ENCODE peak calls at places on chromosome 18, in ten cellular contexts. One of them, this sample, is unnamed. For H3K4me1, the result is how much of the 10 kb centered on the place peaks cover.

GRCh38 chr18:5196253-5197031 is 615 bp downstream of the AKAIN1 start:
- DNase-seq in adrenal gland: no peak
- DNase-seq in IMR-90: no peak
- DNase-seq in body of pancreas: no peak
- DNase-seq in cardiac muscle cell: no peak
- DNase-seq in right cardiac atrium: no peak
- DNase-seq in astrocyte: no peak
- DNase-seq in tibial artery: no peak
- DNase-seq in MM.1S: no peak
- DNase-seq in fibroblast of lung: no peak
- DNase-seq in this sample: no peak

GRCh38 chr18:29531746-29532145 is 1354.8 kb upstream of the CDH2 start:
- DNase-seq in body of pancreas: no peak
- DNase-seq in cardiac muscle cell: no peak
- DNase-seq in MM.1S: no peak
- DNase-seq in IMR-90: no peak
- DNase-seq in right cardiac atrium: no peak
- DNase-seq in adrenal gland: no peak
- DNase-seq in fibroblast of lung: peak
- DNase-seq in astrocyte: peak
- DNase-seq in tibial artery: no peak
- DNase-seq in this sample: no peak

GRCh38 chr18:44682871-44683221 is 2.2 kb downstream of the SETBP1 start:
- DNase-seq in cardiac muscle cell: no peak
- DNase-seq in fibroblast of lung: peak
- DNase-seq in astrocyte: no peak
- DNase-seq in MM.1S: no peak
- DNase-seq in body of pancreas: peak
- DNase-seq in IMR-90: no peak
- DNase-seq in adrenal gland: no peak
- DNase-seq in tibial artery: peak
- DNase-seq in right cardiac atrium: no peak
- DNase-seq in this sample: peak

GRCh38 chr18:31302991-31303390 is 15.0 kb upstream of the DSG1 start:
- DNase-seq in adrenal gland: no peak
- DNase-seq in body of pancreas: no peak
- DNase-seq in fibroblast of lung: peak
- DNase-seq in right cardiac atrium: no peak
- DNase-seq in cardiac muscle cell: no peak
- DNase-seq in astrocyte: peak
- DNase-seq in tibial artery: no peak
- DNase-seq in IMR-90: peak
- DNase-seq in MM.1S: no peak
- DNase-seq in this sample: no peak

GRCh38 chr18:22667616-22668422 is 250.1 kb upstream of the CTAGE1 start:
- DNase-seq in astrocyte: peak
- DNase-seq in adrenal gland: no peak
- DNase-seq in IMR-90: peak
- DNase-seq in fibroblast of lung: peak
- DNase-seq in MM.1S: no peak
- DNase-seq in cardiac muscle cell: peak
- DNase-seq in right cardiac atrium: no peak
- DNase-seq in body of pancreas: no peak
- DNase-seq in tibial artery: no peak
- DNase-seq in this sample: no peak

GRCh38 chr18:23689031-23689615 is at the start of gene LAMA3:
- DNase-seq in IMR-90: peak
- DNase-seq in astrocyte: no peak
- DNase-seq in cardiac muscle cell: peak
- DNase-seq in right cardiac atrium: peak
- DNase-seq in MM.1S: peak
- DNase-seq in adrenal gland: peak
- DNase-seq in fibroblast of lung: peak
- DNase-seq in body of pancreas: peak
- DNase-seq in tibial artery: peak
- DNase-seq in this sample: peak

GRCh38 chr18:11095211-11095610 is 54.2 kb downstream of the PIEZO2 start:
- DNase-seq in adrenal gland: no peak
- DNase-seq in astrocyte: no peak
- DNase-seq in IMR-90: no peak
- DNase-seq in right cardiac atrium: no peak
- DNase-seq in body of pancreas: no peak
- DNase-seq in tibial artery: no peak
- DNase-seq in fibroblast of lung: no peak
- DNase-seq in cardiac muscle cell: no peak
- DNase-seq in MM.1S: no peak
- DNase-seq in this sample: no peak

GRCh38 chr18:334575-335132 is 66.8 kb upstream of the THOC1 start:
- DNase-seq in fibroblast of lung: no peak
- DNase-seq in body of pancreas: no peak
- DNase-seq in tibial artery: no peak
- DNase-seq in MM.1S: no peak
- DNase-seq in astrocyte: no peak
- DNase-seq in cardiac muscle cell: no peak
- DNase-seq in IMR-90: no peak
- DNase-seq in right cardiac atrium: no peak
- DNase-seq in adrenal gland: no peak
- DNase-seq in this sample: no peak

GRCh38 chr18:22557160-22557941 is 139.6 kb upstream of the CTAGE1 start:
- DNase-seq in fibroblast of lung: peak
- DNase-seq in IMR-90: no peak
- DNase-seq in tibial artery: no peak
- DNase-seq in astrocyte: peak
- DNase-seq in MM.1S: no peak
- DNase-seq in body of pancreas: no peak
- DNase-seq in adrenal gland: no peak
- DNase-seq in cardiac muscle cell: peak
- DNase-seq in right cardiac atrium: no peak
- DNase-seq in this sample: no peak

GRCh38 chr18:23986610-23987359 is 27.8 kb upstream of the TTC39C start:
- DNase-seq in cardiac muscle cell: no peak
- DNase-seq in body of pancreas: no peak
- DNase-seq in tibial artery: no peak
- DNase-seq in adrenal gland: no peak
- DNase-seq in right cardiac atrium: no peak
- DNase-seq in MM.1S: no peak
- DNase-seq in fibroblast of lung: no peak
- DNase-seq in astrocyte: no peak
- DNase-seq in IMR-90: no peak
- DNase-seq in this sample: no peak

GRCh38 chr18:29225351-29225750 is 1048.4 kb upstream of the CDH2 start:
- DNase-seq in MM.1S: no peak
- DNase-seq in adrenal gland: no peak
- DNase-seq in body of pancreas: no peak
- DNase-seq in IMR-90: peak
- DNase-seq in cardiac muscle cell: peak
- DNase-seq in right cardiac atrium: no peak
- DNase-seq in fibroblast of lung: peak
- DNase-seq in tibial artery: no peak
- DNase-seq in astrocyte: peak
- DNase-seq in this sample: no peak

GRCh38 chr18:8084160-8084559 is 517.0 kb downstream of the PTPRM start:
- DNase-seq in astrocyte: peak
- DNase-seq in body of pancreas: peak
- DNase-seq in cardiac muscle cell: peak
- DNase-seq in IMR-90: peak
- DNase-seq in fibroblast of lung: peak
- DNase-seq in tibial artery: no peak
- DNase-seq in right cardiac atrium: no peak
- DNase-seq in MM.1S: peak
- DNase-seq in adrenal gland: peak
- DNase-seq in this sample: no peak

GRCh38 chr18:75162467-75162866 is 46.5 kb downstream of the PTGR3 start:
- DNase-seq in body of pancreas: no peak
- DNase-seq in cardiac muscle cell: peak
- DNase-seq in astrocyte: peak
- DNase-seq in tibial artery: no peak
- DNase-seq in MM.1S: no peak
- DNase-seq in fibroblast of lung: peak
- DNase-seq in right cardiac atrium: no peak
- DNase-seq in adrenal gland: no peak
- DNase-seq in IMR-90: peak
- DNase-seq in this sample: no peak

GRCh38 chr18:37368110-37368812 is 197.3 kb downstream of the CELF4 start:
- DNase-seq in right cardiac atrium: no peak
- DNase-seq in tibial artery: no peak
- DNase-seq in astrocyte: no peak
- DNase-seq in fibroblast of lung: no peak
- DNase-seq in adrenal gland: no peak
- DNase-seq in IMR-90: no peak
- DNase-seq in body of pancreas: no peak
- DNase-seq in cardiac muscle cell: no peak
- DNase-seq in MM.1S: no peak
- DNase-seq in this sample: no peak

DNA sequence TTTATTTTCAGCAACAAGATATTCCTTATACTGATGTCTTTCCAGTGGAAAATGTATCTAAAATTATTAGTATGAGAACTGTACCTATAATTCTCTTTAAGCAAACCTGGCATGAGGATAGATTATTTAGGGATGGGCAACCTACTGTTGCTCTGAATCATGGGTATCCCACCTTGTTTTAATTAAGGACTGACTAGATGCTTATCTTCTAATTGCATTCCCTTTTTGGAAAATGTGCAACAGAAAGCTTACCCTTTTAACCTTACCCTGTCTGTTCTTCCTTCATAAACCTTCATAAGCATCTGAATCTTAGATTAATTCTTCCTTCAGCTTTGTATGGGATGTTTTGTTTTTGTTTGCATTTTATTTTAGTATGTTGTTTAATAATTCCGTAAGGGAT is 110.3 kb downstream of the TAF4B start:
- DNase-seq in tibial artery: no peak
- DNase-seq in IMR-90: no peak
- DNase-seq in adrenal gland: no peak
- DNase-seq in astrocyte: no peak
- DNase-seq in cardiac muscle cell: no peak
- DNase-seq in fibroblast of lung: no peak
- DNase-seq in MM.1S: no peak
- DNase-seq in right cardiac atrium: no peak
- DNase-seq in body of pancreas: no peak
- DNase-seq in this sample: no peak
- H3K4me3 ChIP-seq in tibial artery: no peak
- H3K4me3 ChIP-seq in IMR-90: no peak
- H3K4me3 ChIP-seq in adrenal gland: no peak
- H3K4me3 ChIP-seq in astrocyte: no peak
- H3K4me3 ChIP-seq in cardiac muscle cell: no peak
- H3K4me3 ChIP-seq in fibroblast of lung: no peak
- H3K4me3 ChIP-seq in MM.1S: no peak
- H3K4me3 ChIP-seq in right cardiac atrium: no peak
- H3K4me3 ChIP-seq in body of pancreas: no peak
- H3K4me3 ChIP-seq in this sample: no peak

GRCh38 chr18:70469916-70470315 is 181.1 kb downstream of the SOCS6 start:
- DNase-seq in fibroblast of lung: peak
- DNase-seq in IMR-90: no peak
- DNase-seq in astrocyte: peak
- DNase-seq in cardiac muscle cell: peak
- DNase-seq in MM.1S: no peak
- DNase-seq in tibial artery: no peak
- DNase-seq in body of pancreas: no peak
- DNase-seq in adrenal gland: no peak
- DNase-seq in right cardiac atrium: no peak
- DNase-seq in this sample: peak
- H3K4me1 ChIP-seq in fibroblast of lung: under half
- H3K4me1 ChIP-seq in IMR-90: under half
- H3K4me1 ChIP-seq in astrocyte: under half
- H3K4me1 ChIP-seq in cardiac muscle cell: under half
- H3K4me1 ChIP-seq in MM.1S: under half
- H3K4me1 ChIP-seq in tibial artery: under half
- H3K4me1 ChIP-seq in body of pancreas: under half
- H3K4me1 ChIP-seq in adrenal gland: under half
- H3K4me1 ChIP-seq in right cardiac atrium: under half
- H3K4me1 ChIP-seq in this sample: under half

GRCh38 chr18:33440011-33440383 is 524 bp downstream of the CCDC178 start:
- DNase-seq in fibroblast of lung: peak
- DNase-seq in body of pancreas: peak
- DNase-seq in tibial artery: peak
- DNase-seq in cardiac muscle cell: peak
- DNase-seq in MM.1S: no peak
- DNase-seq in IMR-90: peak
- DNase-seq in right cardiac atrium: peak
- DNase-seq in adrenal gland: no peak
- DNase-seq in astrocyte: peak
- DNase-seq in this sample: peak
- H3K4me3 ChIP-seq in fibroblast of lung: peak
- H3K4me3 ChIP-seq in body of pancreas: no peak
- H3K4me3 ChIP-seq in tibial artery: peak
- H3K4me3 ChIP-seq in cardiac muscle cell: peak
- H3K4me3 ChIP-seq in MM.1S: no peak
- H3K4me3 ChIP-seq in IMR-90: peak
- H3K4me3 ChIP-seq in right cardiac atrium: peak
- H3K4me3 ChIP-seq in adrenal gland: no peak
- H3K4me3 ChIP-seq in astrocyte: peak
- H3K4me3 ChIP-seq in this sample: no peak

GRCh38 chr18:77110400-77110799 is 22.2 kb downstream of the MBP start:
- DNase-seq in adrenal gland: no peak
- DNase-seq in right cardiac atrium: peak
- DNase-seq in tibial artery: no peak
- DNase-seq in astrocyte: no peak
- DNase-seq in IMR-90: no peak
- DNase-seq in body of pancreas: no peak
- DNase-seq in fibroblast of lung: no peak
- DNase-seq in cardiac muscle cell: no peak
- DNase-seq in MM.1S: no peak
- DNase-seq in this sample: no peak
- H3K4me1 ChIP-seq in adrenal gland: under half
- H3K4me1 ChIP-seq in right cardiac atrium: under half
- H3K4me1 ChIP-seq in tibial artery: under half
- H3K4me1 ChIP-seq in astrocyte: under half
- H3K4me1 ChIP-seq in IMR-90: under half
- H3K4me1 ChIP-seq in body of pancreas: under half
- H3K4me1 ChIP-seq in fibroblast of lung: under half
- H3K4me1 ChIP-seq in cardiac muscle cell: under half
- H3K4me1 ChIP-seq in MM.1S: under half
- H3K4me1 ChIP-seq in this sample: half or more

DNA sequence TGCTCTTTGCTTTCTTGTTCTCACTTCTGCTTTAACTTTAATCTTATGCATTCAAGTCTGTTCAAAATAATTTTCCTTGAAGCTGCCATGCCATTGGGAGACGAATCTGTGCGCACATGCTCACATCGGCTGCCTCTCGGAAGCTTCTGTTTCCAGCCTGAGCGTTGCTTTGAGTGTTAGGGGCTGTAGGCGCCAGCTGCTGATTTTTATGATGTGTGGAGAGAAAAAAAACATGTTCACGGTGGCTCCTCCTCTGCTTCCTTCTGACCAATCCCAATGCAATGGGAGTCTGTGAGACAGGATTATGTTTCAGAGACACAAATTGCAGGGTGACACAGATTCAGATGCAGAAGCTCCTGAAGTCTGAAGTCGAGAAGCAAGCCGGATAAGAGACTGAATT is at the start of gene MC4R:
- DNase-seq in cardiac muscle cell: peak
- DNase-seq in tibial artery: no peak
- DNase-seq in right cardiac atrium: peak
- DNase-seq in MM.1S: no peak
- DNase-seq in IMR-90: peak
- DNase-seq in body of pancreas: no peak
- DNase-seq in fibroblast of lung: peak
- DNase-seq in adrenal gland: no peak
- DNase-seq in astrocyte: peak
- DNase-seq in this sample: peak
- H3K4me3 ChIP-seq in cardiac muscle cell: peak
- H3K4me3 ChIP-seq in tibial artery: no peak
- H3K4me3 ChIP-seq in right cardiac atrium: no peak
- H3K4me3 ChIP-seq in MM.1S: no peak
- H3K4me3 ChIP-seq in IMR-90: peak
- H3K4me3 ChIP-seq in body of pancreas: no peak
- H3K4me3 ChIP-seq in fibroblast of lung: peak
- H3K4me3 ChIP-seq in adrenal gland: no peak
- H3K4me3 ChIP-seq in astrocyte: peak
- H3K4me3 ChIP-seq in this sample: no peak

GRCh38 chr18:48739266-48740067 is 200.6 kb downstream of the CTIF start:
- DNase-seq in MM.1S: no peak
- DNase-seq in body of pancreas: no peak
- DNase-seq in cardiac muscle cell: no peak
- DNase-seq in astrocyte: no peak
- DNase-seq in tibial artery: no peak
- DNase-seq in fibroblast of lung: peak
- DNase-seq in IMR-90: no peak
- DNase-seq in right cardiac atrium: no peak
- DNase-seq in adrenal gland: no peak
- DNase-seq in this sample: no peak
- H3K4me1 ChIP-seq in MM.1S: under half
- H3K4me1 ChIP-seq in body of pancreas: under half
- H3K4me1 ChIP-seq in cardiac muscle cell: under half
- H3K4me1 ChIP-seq in astrocyte: under half
- H3K4me1 ChIP-seq in tibial artery: half or more
- H3K4me1 ChIP-seq in fibroblast of lung: under half
- H3K4me1 ChIP-seq in IMR-90: under half
- H3K4me1 ChIP-seq in right cardiac atrium: under half
- H3K4me1 ChIP-seq in adrenal gland: under half
- H3K4me1 ChIP-seq in this sample: under half

This sample was measured in thyroid gland.